ENCODE peak calls at places on chromosomes 2 and 18, in nine cellular contexts. One of them, this sample, is unnamed. For H3K27me3, the result is how much of the 10 kb centered on the place peaks cover.

GRCh38 chr2:207188601-207189000 is 22.9 kb upstream of the KLF7 start:
- DNase-seq in PC-9: no peak
- DNase-seq in adrenal gland: no peak
- DNase-seq in mesendoderm: no peak
- DNase-seq in cardiac muscle cell: peak
- DNase-seq in K562: no peak
- DNase-seq in spleen: no peak
- DNase-seq in GM23338: no peak
- DNase-seq in body of pancreas: no peak
- DNase-seq in this sample: no peak

GRCh38 chr2:50726186-50726585 is 305.7 kb downstream of the NRXN1 start:
- DNase-seq in PC-9: no peak
- DNase-seq in adrenal gland: no peak
- DNase-seq in mesendoderm: no peak
- DNase-seq in cardiac muscle cell: no peak
- DNase-seq in K562: no peak
- DNase-seq in spleen: no peak
- DNase-seq in GM23338: no peak
- DNase-seq in body of pancreas: no peak
- DNase-seq in this sample: no peak

GRCh38 chr18:80190311-80190710 is 57.0 kb downstream of the PARD6G start:
- DNase-seq in PC-9: no peak
- DNase-seq in adrenal gland: no peak
- DNase-seq in mesendoderm: no peak
- DNase-seq in cardiac muscle cell: no peak
- DNase-seq in K562: no peak
- DNase-seq in spleen: no peak
- DNase-seq in GM23338: no peak
- DNase-seq in body of pancreas: no peak
- DNase-seq in this sample: no peak

GRCh38 chr18:23138470-23138869 is 3.2 kb downstream of the CABLES1 start:
- DNase-seq in PC-9: no peak
- DNase-seq in adrenal gland: no peak
- DNase-seq in mesendoderm: no peak
- DNase-seq in cardiac muscle cell: no peak
- DNase-seq in K562: no peak
- DNase-seq in spleen: no peak
- DNase-seq in GM23338: no peak
- DNase-seq in body of pancreas: peak
- DNase-seq in this sample: no peak

GRCh38 chr2:191247381-191248057 is 2.3 kb downstream of the MYO1B start:
- DNase-seq in PC-9: peak
- DNase-seq in adrenal gland: no peak
- DNase-seq in mesendoderm: peak
- DNase-seq in cardiac muscle cell: peak
- DNase-seq in K562: peak
- DNase-seq in spleen: no peak
- DNase-seq in GM23338: peak
- DNase-seq in body of pancreas: no peak
- DNase-seq in this sample: peak

GRCh38 chr2:74489906-74490305 is 7.0 kb downstream of the TTC31 start:
- DNase-seq in PC-9: no peak
- DNase-seq in adrenal gland: no peak
- DNase-seq in mesendoderm: no peak
- DNase-seq in cardiac muscle cell: no peak
- DNase-seq in K562: no peak
- DNase-seq in spleen: peak
- DNase-seq in GM23338: no peak
- DNase-seq in body of pancreas: no peak
- DNase-seq in this sample: no peak

GRCh38 chr2:5482929-5483331 is 209.3 kb upstream of the SOX11 start:
- DNase-seq in PC-9: no peak
- DNase-seq in adrenal gland: no peak
- DNase-seq in mesendoderm: peak
- DNase-seq in cardiac muscle cell: no peak
- DNase-seq in K562: no peak
- DNase-seq in spleen: no peak
- DNase-seq in GM23338: peak
- DNase-seq in body of pancreas: no peak
- DNase-seq in this sample: no peak

GRCh38 chr2:98869868-98870267 is 66.2 kb downstream of the CRACDL start:
- DNase-seq in PC-9: peak
- DNase-seq in adrenal gland: no peak
- DNase-seq in mesendoderm: no peak
- DNase-seq in cardiac muscle cell: no peak
- DNase-seq in K562: no peak
- DNase-seq in spleen: no peak
- DNase-seq in GM23338: no peak
- DNase-seq in body of pancreas: peak
- DNase-seq in this sample: no peak

GRCh38 chr2:96494188-96494587 is 11.0 kb downstream of the NEURL3 start:
- DNase-seq in PC-9: no peak
- DNase-seq in adrenal gland: no peak
- DNase-seq in mesendoderm: no peak
- DNase-seq in cardiac muscle cell: no peak
- DNase-seq in K562: no peak
- DNase-seq in spleen: no peak
- DNase-seq in GM23338: no peak
- DNase-seq in body of pancreas: no peak
- DNase-seq in this sample: no peak

GRCh38 chr2:96493072-96493471 is 12.1 kb downstream of the NEURL3 start:
- DNase-seq in PC-9: peak
- DNase-seq in adrenal gland: no peak
- DNase-seq in mesendoderm: peak
- DNase-seq in cardiac muscle cell: no peak
- DNase-seq in K562: no peak
- DNase-seq in spleen: no peak
- DNase-seq in GM23338: peak
- DNase-seq in body of pancreas: no peak
- DNase-seq in this sample: peak

GRCh38 chr2:96489261-96489660 is 15.9 kb downstream of the NEURL3 start:
- DNase-seq in PC-9: no peak
- DNase-seq in adrenal gland: no peak
- DNase-seq in mesendoderm: no peak
- DNase-seq in cardiac muscle cell: no peak
- DNase-seq in K562: no peak
- DNase-seq in spleen: no peak
- DNase-seq in GM23338: no peak
- DNase-seq in body of pancreas: no peak
- DNase-seq in this sample: no peak

GRCh38 chr2:96489673-96490072 is 15.5 kb downstream of the NEURL3 start:
- DNase-seq in PC-9: no peak
- DNase-seq in adrenal gland: no peak
- DNase-seq in mesendoderm: no peak
- DNase-seq in cardiac muscle cell: no peak
- DNase-seq in K562: no peak
- DNase-seq in spleen: no peak
- DNase-seq in GM23338: no peak
- DNase-seq in body of pancreas: no peak
- DNase-seq in this sample: no peak

DNA sequence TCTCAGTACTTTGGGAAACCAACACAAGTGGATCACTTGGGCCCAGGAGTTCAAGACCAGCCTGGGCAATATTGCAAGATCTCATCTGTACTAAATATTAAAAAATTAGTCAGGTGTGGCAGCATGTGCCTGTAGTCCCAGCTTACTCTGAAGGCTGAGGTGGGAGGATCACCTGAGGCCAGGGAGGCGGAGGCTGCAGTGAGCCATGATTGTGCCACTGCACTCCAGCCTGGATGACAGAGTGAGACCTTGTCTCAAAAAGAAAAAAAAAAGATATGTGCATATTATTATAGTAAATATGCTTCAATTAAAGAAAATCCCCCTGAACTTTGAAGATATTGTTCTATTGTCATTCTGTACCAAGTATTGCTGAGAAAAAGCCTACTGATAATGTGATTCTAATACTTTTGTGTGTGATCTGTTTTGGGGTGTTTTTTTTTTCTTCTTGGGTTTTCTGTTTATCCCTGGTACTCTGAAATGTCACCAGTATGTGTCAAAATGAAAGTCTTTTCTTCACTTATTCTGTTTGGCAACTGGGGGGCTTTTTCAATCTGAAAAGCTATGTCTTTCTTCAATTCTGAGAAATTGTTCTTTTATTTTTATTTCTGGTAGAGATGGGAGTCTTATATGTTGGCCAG is 13.2 kb downstream of the NEURL3 start:
- DNase-seq in PC-9: no peak
- DNase-seq in adrenal gland: no peak
- DNase-seq in mesendoderm: no peak
- DNase-seq in cardiac muscle cell: no peak
- DNase-seq in K562: no peak
- DNase-seq in spleen: no peak
- DNase-seq in GM23338: no peak
- DNase-seq in body of pancreas: no peak
- DNase-seq in this sample: no peak
- H3K27me3 ChIP-seq in PC-9: under half
- H3K27me3 ChIP-seq in adrenal gland: under half
- H3K27me3 ChIP-seq in mesendoderm: under half
- H3K27me3 ChIP-seq in cardiac muscle cell: under half
- H3K27me3 ChIP-seq in K562: under half
- H3K27me3 ChIP-seq in spleen: under half
- H3K27me3 ChIP-seq in GM23338: under half
- H3K27me3 ChIP-seq in body of pancreas: under half
- H3K27me3 ChIP-seq in this sample: under half

DNA sequence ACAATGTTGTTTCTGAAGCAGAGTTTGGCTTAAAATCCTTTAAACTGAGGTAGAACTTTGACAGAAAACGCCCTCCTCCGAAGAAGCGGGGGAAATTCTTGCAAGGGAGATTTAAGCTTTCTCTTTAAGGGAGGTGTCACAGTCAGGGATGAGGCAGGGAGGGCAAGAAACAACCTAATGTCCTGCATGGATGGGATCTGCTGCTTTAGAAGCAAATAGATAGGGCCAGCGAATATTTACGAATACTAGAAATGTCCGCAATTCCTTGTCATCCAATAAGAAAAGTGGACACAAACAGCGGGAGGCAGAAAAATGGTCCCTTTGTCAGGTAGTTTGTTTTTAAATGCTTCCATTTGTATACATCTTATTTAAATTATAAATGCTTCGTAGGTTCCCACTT is 12.0 kb downstream of the MEIS1 start:
- DNase-seq in PC-9: no peak
- DNase-seq in adrenal gland: no peak
- DNase-seq in mesendoderm: no peak
- DNase-seq in cardiac muscle cell: no peak
- DNase-seq in K562: no peak
- DNase-seq in spleen: no peak
- DNase-seq in GM23338: no peak
- DNase-seq in body of pancreas: no peak
- DNase-seq in this sample: no peak
- H3K4me3 ChIP-seq in PC-9: no peak
- H3K4me3 ChIP-seq in adrenal gland: no peak
- H3K4me3 ChIP-seq in mesendoderm: no peak
- H3K4me3 ChIP-seq in cardiac muscle cell: peak
- H3K4me3 ChIP-seq in K562: no peak
- H3K4me3 ChIP-seq in spleen: peak
- H3K4me3 ChIP-seq in GM23338: peak
- H3K4me3 ChIP-seq in body of pancreas: no peak
- H3K4me3 ChIP-seq in this sample: no peak

DNA sequence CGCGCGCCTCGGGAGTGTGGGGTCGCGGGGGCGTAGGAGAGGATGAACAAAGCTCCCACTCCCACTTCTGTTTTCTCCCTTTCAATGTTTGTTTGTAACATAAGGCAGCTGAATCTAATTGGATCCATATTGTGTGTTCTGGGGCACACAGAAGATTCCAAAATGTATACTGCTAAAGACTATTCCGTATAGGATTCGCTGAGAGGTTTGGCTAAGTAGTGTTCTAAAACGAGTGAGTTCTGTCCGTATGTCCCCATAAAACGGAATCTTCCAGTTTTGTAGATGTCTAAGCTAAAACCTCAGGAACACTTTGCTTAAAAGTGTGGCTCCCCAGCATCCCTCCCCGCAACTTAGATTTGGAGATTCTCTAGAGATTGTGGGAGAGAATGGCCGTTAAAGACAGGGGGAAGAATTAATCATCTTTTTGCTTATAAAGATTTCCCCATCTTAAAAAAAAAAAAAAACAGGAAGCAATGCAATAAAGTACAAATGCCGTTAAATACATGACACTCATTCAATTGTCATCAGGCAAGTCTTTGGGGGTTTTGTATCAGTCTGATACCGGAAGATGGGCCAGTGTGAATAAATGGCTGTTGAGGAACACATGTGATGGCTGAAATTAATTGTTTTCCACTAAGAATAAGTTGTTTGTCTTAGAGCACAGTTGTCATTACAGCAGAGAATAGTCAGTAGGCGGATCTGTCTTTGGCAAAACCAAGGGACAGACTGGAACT is 1.5 kb downstream of the EMILIN2 start:
- DNase-seq in PC-9: no peak
- DNase-seq in adrenal gland: no peak
- DNase-seq in mesendoderm: no peak
- DNase-seq in cardiac muscle cell: peak
- DNase-seq in K562: peak
- DNase-seq in spleen: no peak
- DNase-seq in GM23338: no peak
- DNase-seq in body of pancreas: no peak
- DNase-seq in this sample: no peak
- H3K27me3 ChIP-seq in PC-9: under half
- H3K27me3 ChIP-seq in adrenal gland: under half
- H3K27me3 ChIP-seq in mesendoderm: under half
- H3K27me3 ChIP-seq in cardiac muscle cell: under half
- H3K27me3 ChIP-seq in K562: under half
- H3K27me3 ChIP-seq in spleen: half or more
- H3K27me3 ChIP-seq in GM23338: half or more
- H3K27me3 ChIP-seq in body of pancreas: under half
- H3K27me3 ChIP-seq in this sample: under half

DNA sequence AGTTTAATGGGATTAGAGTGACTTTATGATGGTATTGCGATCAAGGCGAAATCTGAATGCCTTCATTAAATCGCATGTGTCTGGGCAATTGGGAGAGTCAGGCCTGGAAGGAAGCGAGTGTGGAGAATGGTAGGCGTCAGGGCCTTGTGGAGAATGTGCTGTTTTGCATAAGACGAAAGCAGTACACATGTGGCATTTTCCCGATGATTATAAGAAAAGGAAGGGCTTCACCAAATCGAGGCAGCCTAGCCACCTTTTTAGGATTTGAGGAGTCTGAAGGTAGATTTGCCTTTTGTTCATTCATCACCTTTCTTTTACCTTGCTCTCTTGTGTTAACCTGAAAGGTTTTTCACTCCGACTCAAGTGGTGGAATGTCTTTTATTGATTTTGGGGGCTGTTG is 1.0 kb downstream of the ZNF532 start:
- DNase-seq in PC-9: no peak
- DNase-seq in adrenal gland: no peak
- DNase-seq in mesendoderm: no peak
- DNase-seq in cardiac muscle cell: no peak
- DNase-seq in K562: no peak
- DNase-seq in spleen: no peak
- DNase-seq in GM23338: no peak
- DNase-seq in body of pancreas: no peak
- DNase-seq in this sample: no peak
- H3K4me3 ChIP-seq in PC-9: no peak
- H3K4me3 ChIP-seq in adrenal gland: no peak
- H3K4me3 ChIP-seq in mesendoderm: no peak
- H3K4me3 ChIP-seq in cardiac muscle cell: peak
- H3K4me3 ChIP-seq in K562: no peak
- H3K4me3 ChIP-seq in spleen: no peak
- H3K4me3 ChIP-seq in GM23338: peak
- H3K4me3 ChIP-seq in body of pancreas: no peak
- H3K4me3 ChIP-seq in this sample: no peak